ENCODE peak calls at places on chromosomes 16 and 17, in ten cellular contexts. Z is PC-3, K is esophagus muscularis mucosa, N is Peyer's patch, Y is left lung, T is cardiac muscle cell, L is heart right ventricle, G is uterus, M is GM12865, I is PC-9. E is an unnamed sample.

GRCh38 chr16:65123846-65124513 is 2.1 kb upstream of the CDH11 start:
- DNase-seq in Z (no peak), K (no peak), N (no peak), Y (peak), T (no peak), L (no peak), G (peak), M (peak), I (no peak), E (peak)

GRCh38 chr17:64129765-64130558 is at the start of gene ERN1:
- DNase-seq in Z (peak), K (peak), N (peak), Y (peak), T (peak), L (peak), G (peak), M (peak), I (peak), E (peak)

GRCh38 chr16:73405851-73406250 is 357.9 kb upstream of the ZFHX3 start:
- DNase-seq in Z (no peak), K (no peak), N (no peak), Y (no peak), T (no peak), L (no peak), G (no peak), M (no peak), I (no peak), E (no peak)

GRCh38 chr17:11644265-11645212 is 46.3 kb downstream of the DNAH9 start:
- DNase-seq in Z (peak), K (peak), N (peak), Y (no peak), T (peak), L (peak), G (peak), M (peak), I (no peak), E (peak)

GRCh38 chr17:20999841-21000532 is 42.8 kb downstream of the USP22 start:
- DNase-seq in Z (no peak), K (no peak), N (no peak), Y (no peak), T (no peak), L (no peak), G (no peak), M (no peak), I (no peak), E (no peak)

GRCh38 chr16:49504023-49504364 is 130.4 kb downstream of the C16orf78 start:
- DNase-seq in Z (no peak), K (no peak), N (no peak), Y (no peak), T (no peak), L (no peak), G (no peak), M (no peak), I (no peak), E (no peak)

GRCh38 chr17:42287305-42288077 is 807 bp upstream of the STAT5A start:
- DNase-seq in Z (no peak), K (peak), N (peak), Y (no peak), T (peak), L (peak), G (peak), M (peak), I (no peak), E (no peak)

GRCh38 chr17:50563095-50563511 is 2.6 kb downstream of the CACNA1G start:
- DNase-seq in Z (no peak), K (no peak), N (no peak), Y (no peak), T (no peak), L (no peak), G (no peak), M (no peak), I (no peak), E (no peak)

GRCh38 chr16:1876468-1876867 is 4.5 kb upstream of the MEIOB start:
- DNase-seq in Z (no peak), K (no peak), N (peak), Y (no peak), T (no peak), L (no peak), G (no peak), M (peak), I (no peak), E (no peak)

GRCh38 chr17:37848690-37849616 is 75.3 kb upstream of the TBC1D3K start:
- DNase-seq in Z (peak), K (peak), N (no peak), Y (no peak), T (peak), L (no peak), G (no peak), M (peak), I (peak), E (peak)

GRCh38 chr17:8941520-8941919 is 24.0 kb downstream of the PIK3R5 start:
- DNase-seq in Z (no peak), K (no peak), N (peak), Y (peak), T (no peak), L (no peak), G (no peak), M (peak), I (no peak), E (no peak)

GRCh38 chr16:21989141-21989540 is 11.8 kb downstream of the PDZD9 start:
- DNase-seq in Z (no peak), K (no peak), N (no peak), Y (no peak), T (no peak), L (no peak), G (no peak), M (no peak), I (no peak), E (no peak)

GRCh38 chr16:4882633-4883285 is 35.5 kb downstream of the UBN1 start:
- DNase-seq in Z (peak), K (no peak), N (no peak), Y (no peak), T (peak), L (no peak), G (no peak), M (no peak), I (peak), E (peak)

GRCh38 chr17:74768069-74768762 is 7.9 kb downstream of the NAT9 start:
- DNase-seq in Z (peak), K (no peak), N (no peak), Y (peak), T (peak), L (peak), G (no peak), M (no peak), I (no peak), E (peak)

GRCh38 chr16:88121886-88122580 is 170.8 kb downstream of the BANP start:
- DNase-seq in Z (no peak), K (no peak), N (no peak), Y (peak), T (no peak), L (no peak), G (no peak), M (no peak), I (no peak), E (no peak)

GRCh38 chr16:57145046-57145963 is 40.5 kb downstream of the PSME3IP1 start:
- DNase-seq in Z (no peak), K (no peak), N (no peak), Y (peak), T (peak), L (no peak), G (no peak), M (no peak), I (no peak), E (no peak)

GRCh38 chr16:9012848-9013507 is 49.3 kb upstream of the USP7 start:
- DNase-seq in Z (no peak), K (no peak), N (no peak), Y (no peak), T (peak), L (peak), G (no peak), M (no peak), I (no peak), E (no peak)

GRCh38 chr16:11416228-11417001 is 71.2 kb downstream of the RMI2 start:
- DNase-seq in Z (no peak), K (no peak), N (no peak), Y (peak), T (no peak), L (no peak), G (no peak), M (no peak), I (no peak), E (no peak)

GRCh38 chr17:43579570-43580140 is 33.5 kb upstream of the ETV4 start:
- DNase-seq in Z (peak), K (no peak), N (no peak), Y (no peak), T (peak), L (no peak), G (no peak), M (peak), I (peak), E (peak)

GRCh38 chr16:72312862-72313261 is 140.9 kb upstream of the PMFBP1 start:
- DNase-seq in Z (no peak), K (no peak), N (no peak), Y (no peak), T (peak), L (no peak), G (no peak), M (no peak), I (no peak), E (peak)

GRCh38 chr17:50520483-50520882 is 12.1 kb upstream of the EPN3 start:
- DNase-seq in Z (no peak), K (no peak), N (no peak), Y (no peak), T (no peak), L (no peak), G (no peak), M (peak), I (no peak), E (no peak)

GRCh38 chr16:24980077-24980793 is 34.9 kb downstream of the ARHGAP17 start:
- DNase-seq in Z (peak), K (no peak), N (no peak), Y (no peak), T (no peak), L (no peak), G (no peak), M (peak), I (peak), E (no peak)

GRCh38 chr16:11743308-11744074 is 834 bp upstream of the TXNDC11 start:
- DNase-seq in Z (peak), K (no peak), N (peak), Y (no peak), T (peak), L (no peak), G (peak), M (peak), I (peak), E (peak)

GRCh38 chr16:30476991-30477390 is 4.4 kb downstream of the ITGAL start:
- DNase-seq in Z (no peak), K (no peak), N (no peak), Y (no peak), T (no peak), L (no peak), G (no peak), M (no peak), I (no peak), E (no peak)

GRCh38 chr16:30485818-30486436 is 13.4 kb downstream of the ITGAL start:
- DNase-seq in Z (no peak), K (no peak), N (no peak), Y (no peak), T (peak), L (no peak), G (no peak), M (no peak), I (no peak), E (peak)

GRCh38 chr16:30478766-30479478 is 6.4 kb downstream of the ITGAL start:
- DNase-seq in Z (no peak), K (no peak), N (no peak), Y (no peak), T (no peak), L (no peak), G (no peak), M (no peak), I (no peak), E (no peak)

GRCh38 chr16:30484887-30485286 is 12.3 kb downstream of the ITGAL start:
- DNase-seq in Z (no peak), K (no peak), N (no peak), Y (no peak), T (no peak), L (no peak), G (no peak), M (no peak), I (no peak), E (no peak)

GRCh38 chr16:30482366-30482765 is 9.8 kb downstream of the ITGAL start:
- DNase-seq in Z (no peak), K (no peak), N (no peak), Y (no peak), T (no peak), L (no peak), G (no peak), M (no peak), I (no peak), E (peak)
- TF ChIP-seq CTCF in Z (peak), K (no peak), N (peak), Y (no peak), T (peak), L (no peak), G (no peak), M (peak), I (peak), E (peak)

GRCh38 chr16:30353438-30354129 is 1.5 kb downstream of the CD2BP2 start:
- DNase-seq in Z (no peak), K (no peak), N (no peak), Y (peak), T (no peak), L (no peak), G (no peak), M (no peak), I (no peak), E (no peak)
- H3K4me3 ChIP-seq in Z (peak), K (peak), N (no peak), Y (peak), T (no peak), L (peak), G (no peak), M (no peak), I (peak), E (no peak)

GRCh38 chr16:85536073-85536410 is 77.1 kb upstream of the GSE1 start:
- DNase-seq in Z (no peak), K (no peak), N (no peak), Y (peak), T (peak), L (no peak), G (peak), M (no peak), I (no peak), E (peak)

GRCh38 chr16:85536411-85537330 is 76.5 kb upstream of the GSE1 start:
- DNase-seq in Z (no peak), K (no peak), N (no peak), Y (peak), T (no peak), L (no peak), G (no peak), M (no peak), I (no peak), E (no peak)

GRCh38 chr16:85539084-85539483 is 74.0 kb upstream of the GSE1 start:
- DNase-seq in Z (no peak), K (no peak), N (no peak), Y (peak), T (no peak), L (no peak), G (no peak), M (no peak), I (no peak), E (no peak)

GRCh38 chr16:85537331-85537788 is 75.8 kb upstream of the GSE1 start:
- DNase-seq in Z (no peak), K (no peak), N (no peak), Y (peak), T (no peak), L (no peak), G (no peak), M (no peak), I (no peak), E (no peak)

GRCh38 chr16:85537795-85538401 is 75.2 kb upstream of the GSE1 start:
- DNase-seq in Z (no peak), K (no peak), N (no peak), Y (peak), T (no peak), L (no peak), G (no peak), M (no peak), I (no peak), E (no peak)
- TF ChIP-seq CTCF in Z (no peak), K (no peak), N (no peak), Y (no peak), T (no peak), L (no peak), G (no peak), M (no peak), I (no peak), E (no peak)

DNA sequence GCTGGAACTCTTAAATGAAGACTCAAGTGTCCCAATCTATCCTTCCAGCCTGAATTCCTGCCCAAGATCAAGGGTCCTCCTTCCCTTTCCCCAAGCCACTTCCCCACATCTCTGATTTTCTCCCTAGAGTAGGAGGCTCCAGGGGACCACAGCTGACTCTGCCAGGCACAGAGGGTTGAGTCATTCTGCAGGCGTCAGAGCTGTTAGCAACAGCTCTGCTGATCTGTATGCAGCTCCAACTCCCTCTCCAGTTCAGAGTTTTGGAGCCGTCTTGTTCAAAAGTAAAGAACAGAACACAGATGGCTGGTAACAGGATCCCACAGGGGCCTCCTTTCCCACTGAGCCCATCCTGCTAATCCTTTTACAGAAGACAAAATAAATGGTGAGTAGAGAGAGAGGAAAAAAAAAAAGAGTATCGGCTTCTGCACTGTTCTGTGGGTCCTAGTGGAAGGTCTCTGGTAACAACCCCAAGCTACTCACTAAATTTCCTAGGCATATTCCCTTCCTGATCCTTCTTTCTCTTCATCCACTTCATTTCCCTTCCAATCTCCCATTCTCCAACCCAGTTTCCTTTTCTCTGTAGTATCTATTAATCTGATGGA is 13.4 kb upstream of the TAOK1 start:
- DNase-seq in Z (no peak), K (no peak), N (no peak), Y (no peak), T (peak), L (no peak), G (no peak), M (no peak), I (no peak), E (peak)
- H3K4me3 ChIP-seq in Z (no peak), K (no peak), N (no peak), Y (no peak), T (no peak), L (no peak), G (no peak), M (no peak), I (no peak), E (no peak)

DNA sequence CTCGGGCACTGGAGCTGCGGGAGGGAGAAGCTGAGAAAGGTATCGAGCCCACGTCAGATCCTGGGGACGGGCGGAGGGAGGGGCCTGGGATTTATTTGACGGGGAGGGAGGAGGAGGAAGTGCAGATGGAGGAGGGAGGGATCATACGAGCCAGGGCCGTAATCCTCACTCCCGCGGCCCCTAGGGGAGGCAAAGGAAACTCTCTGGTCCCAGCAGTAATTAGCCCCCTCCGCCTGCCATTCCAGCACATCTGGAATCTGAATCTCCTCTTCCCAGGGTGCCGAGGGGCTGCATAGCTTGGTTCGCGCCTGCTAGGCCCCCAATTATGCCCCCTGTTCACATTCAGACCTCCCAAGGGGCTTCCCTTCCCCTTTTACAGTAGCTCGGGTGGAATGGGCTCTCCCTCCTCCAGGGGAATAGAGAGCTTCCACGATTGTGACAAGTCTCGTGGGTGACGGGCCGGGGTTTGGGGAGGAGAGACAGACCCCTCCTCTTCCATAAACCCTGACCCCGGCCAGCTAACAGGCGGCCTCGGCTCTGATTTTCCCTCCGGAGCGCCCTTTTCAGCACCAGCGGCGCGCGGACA is at the start of gene SEZ6L2:
- DNase-seq in Z (peak), K (no peak), N (peak), Y (peak), T (peak), L (peak), G (peak), M (peak), I (peak), E (peak)
- TF ChIP-seq CTCF in Z (peak), K (no peak), N (peak), Y (no peak), T (peak), L (no peak), G (no peak), M (no peak), I (peak), E (peak)

GRCh38 chr17:77320046-77320445 is 179.3 kb downstream of the SEC14L1 start:
- DNase-seq in Z (no peak), K (no peak), N (peak), Y (peak), T (peak), L (no peak), G (peak), M (no peak), I (no peak), E (peak)
- H3K4me3 ChIP-seq in Z (peak), K (peak), N (peak), Y (peak), T (no peak), L (peak), G (peak), M (peak), I (peak), E (peak)

GRCh38 chr17:39401412-39402278 is at the start of gene FBXL20:
- DNase-seq in Z (peak), K (peak), N (peak), Y (peak), T (peak), L (peak), G (peak), M (peak), I (peak), E (peak)
- TF ChIP-seq CTCF in Z (no peak), K (no peak), N (no peak), Y (no peak), T (no peak), L (no peak), G (no peak), M (no peak), I (no peak), E (no peak)

GRCh38 chr17:80033840-80034239 is 1.8 kb downstream of the TBC1D16 start:
- DNase-seq in Z (no peak), K (no peak), N (no peak), Y (no peak), T (no peak), L (no peak), G (no peak), M (no peak), I (no peak), E (no peak)

GRCh38 chr17:80034977-80035686 is 540 bp downstream of the TBC1D16 start:
- DNase-seq in Z (peak), K (no peak), N (peak), Y (no peak), T (peak), L (peak), G (no peak), M (peak), I (no peak), E (peak)

GRCh38 chr17:80035687-80035936 is at the start of gene TBC1D16:
- DNase-seq in Z (no peak), K (no peak), N (no peak), Y (no peak), T (no peak), L (no peak), G (no peak), M (no peak), I (no peak), E (no peak)

GRCh38 chr17:80035937-80036714 is at the start of gene CCDC40:
- DNase-seq in Z (peak), K (peak), N (peak), Y (peak), T (peak), L (peak), G (peak), M (peak), I (peak), E (peak)

GRCh38 chr17:80034654-80034976 is 1.1 kb downstream of the TBC1D16 start:
- DNase-seq in Z (no peak), K (no peak), N (no peak), Y (no peak), T (no peak), L (no peak), G (no peak), M (no peak), I (no peak), E (no peak)
- H3K4me3 ChIP-seq in Z (peak), K (peak), N (peak), Y (peak), T (peak), L (peak), G (peak), M (no peak), I (peak), E (peak)